ENCODE peak calls at places on chromosomes 12 and 14, in eight cellular contexts. M is kidney, P is tibial artery, Q is fibroblast of lung, I is coronary artery, Z is hepatocyte, L is colonic mucosa, B is AG04449. O is an unnamed sample.

GRCh38 chr12:69828897-69829296 is 3.9 kb downstream of the MYRFL start:
- DNase-seq in M (no peak), P (no peak), Q (no peak), I (no peak), Z (no peak), L (no peak), B (no peak), O (no peak)

GRCh38 chr12:32307352-32307751 is 92.0 kb upstream of the FGD4 start:
- DNase-seq in M (no peak), P (no peak), Q (no peak), I (no peak), Z (no peak), L (no peak), B (no peak), O (no peak)

GRCh38 chr14:90256354-90257131 is at the start of gene PSMC1:
- DNase-seq in M (peak), P (peak), Q (peak), I (peak), Z (peak), L (peak), B (peak), O (peak)

GRCh38 chr12:65779946-65780345 is 44.3 kb upstream of the HMGA2 start:
- DNase-seq in M (no peak), P (no peak), Q (no peak), I (no peak), Z (no peak), L (no peak), B (no peak), O (no peak)

GRCh38 chr12:19273482-19274330 is 144.2 kb downstream of the PLEKHA5 start:
- DNase-seq in M (peak), P (peak), Q (peak), I (no peak), Z (peak), L (peak), B (peak), O (peak)

GRCh38 chr12:50099302-50100008 is 4.4 kb upstream of the GPD1 start:
- DNase-seq in M (no peak), P (no peak), Q (no peak), I (no peak), Z (no peak), L (no peak), B (no peak), O (peak)

GRCh38 chr12:17511369-17511768 is 578.6 kb downstream of the RERGL start:
- DNase-seq in M (no peak), P (no peak), Q (no peak), I (no peak), Z (no peak), L (no peak), B (no peak), O (no peak)

GRCh38 chr12:125220404-125221273 is 155.4 kb downstream of the AACS start:
- DNase-seq in M (no peak), P (no peak), Q (no peak), I (no peak), Z (no peak), L (no peak), B (no peak), O (no peak)

GRCh38 chr12:121214171-121214777 is 4.3 kb downstream of the P2RX4 start:
- DNase-seq in M (no peak), P (no peak), Q (peak), I (no peak), Z (peak), L (no peak), B (no peak), O (peak)

GRCh38 chr12:116524964-116525379 is 34.2 kb upstream of the MAP1LC3B2 start:
- DNase-seq in M (peak), P (no peak), Q (peak), I (no peak), Z (no peak), L (no peak), B (no peak), O (peak)

GRCh38 chr12:26651566-26652188 is 181.3 kb downstream of the ITPR2 start:
- DNase-seq in M (no peak), P (no peak), Q (peak), I (no peak), Z (peak), L (peak), B (no peak), O (peak)

GRCh38 chr14:94004015-94004414 is 6.9 kb downstream of the CCDC197 start:
- DNase-seq in M (no peak), P (no peak), Q (no peak), I (no peak), Z (no peak), L (no peak), B (no peak), O (no peak)

GRCh38 chr14:93007225-93007997 is 84.5 kb downstream of the CHGA start:
- DNase-seq in M (peak), P (peak), Q (peak), I (peak), Z (no peak), L (peak), B (no peak), O (peak)

GRCh38 chr14:60514378-60515243 is 5.7 kb downstream of the SIX6 start:
- DNase-seq in M (no peak), P (peak), Q (peak), I (no peak), Z (peak), L (no peak), B (no peak), O (no peak)

GRCh38 chr14:60512952-60513554 is 4.1 kb downstream of the SIX6 start:
- DNase-seq in M (no peak), P (no peak), Q (no peak), I (no peak), Z (no peak), L (no peak), B (no peak), O (no peak)

GRCh38 chr14:60515696-60516284 is 6.8 kb downstream of the SIX6 start:
- DNase-seq in M (no peak), P (no peak), Q (no peak), I (no peak), Z (no peak), L (no peak), B (no peak), O (no peak)

GRCh38 chr14:60510976-60511599 is 2.1 kb downstream of the SIX6 start:
- DNase-seq in M (no peak), P (no peak), Q (no peak), I (no peak), Z (no peak), L (no peak), B (no peak), O (no peak)

DNA sequence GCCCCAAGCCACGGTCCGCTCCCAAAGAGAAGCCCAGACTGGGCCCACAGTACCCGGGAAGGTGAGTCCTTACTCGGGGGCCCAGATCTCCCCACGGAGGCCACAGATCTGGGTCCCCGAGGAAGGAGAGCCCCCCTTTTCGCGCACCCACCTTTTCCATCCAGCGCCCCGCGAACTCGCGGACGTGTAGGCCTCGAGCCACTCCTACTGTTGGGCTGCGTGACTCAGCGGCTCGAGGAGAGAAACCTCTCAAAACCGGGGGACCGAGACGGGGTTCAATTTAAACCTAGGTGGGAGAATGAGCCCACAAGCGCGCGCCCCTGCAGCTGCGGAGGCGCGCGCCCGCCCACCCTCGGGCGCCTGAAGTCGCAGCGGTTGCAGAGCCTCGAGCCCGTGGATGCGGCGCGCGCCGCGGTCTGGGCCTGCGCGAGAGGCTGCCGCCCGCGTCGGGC is 6.3 kb downstream of the SIX6 start:
- DNase-seq in M (no peak), P (no peak), Q (no peak), I (no peak), Z (peak), L (no peak), B (no peak), O (no peak)
- H3K4me3 ChIP-seq in M (no peak), P (peak), Q (no peak), I (peak), Z (peak), L (peak), B (no peak), O (no peak)

DNA sequence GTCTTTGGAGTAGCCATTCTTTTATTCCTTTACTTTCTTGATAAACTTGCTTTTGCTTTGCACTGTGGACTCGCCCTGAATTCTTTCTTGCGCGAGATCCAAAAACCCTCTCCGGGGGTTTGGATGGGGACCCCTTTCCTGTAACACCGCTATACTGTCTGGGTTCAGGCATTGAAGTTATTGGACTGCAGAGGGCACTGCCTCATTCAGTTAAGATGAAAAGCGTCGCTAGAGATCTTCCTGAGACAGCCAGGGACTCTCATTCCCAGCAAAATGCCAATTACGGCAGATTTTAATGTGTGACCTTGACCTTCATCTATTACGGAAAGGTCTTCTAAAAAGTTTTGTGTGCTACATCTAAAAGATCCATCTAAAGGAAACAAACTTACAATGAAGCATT is 17.3 kb upstream of the RIMKLB start:
- DNase-seq in M (no peak), P (no peak), Q (no peak), I (no peak), Z (no peak), L (no peak), B (no peak), O (no peak)
- TF ChIP-seq CTCF in M (no peak), P (no peak), Q (peak), I (no peak), Z (no peak), L (no peak), B (no peak), O (peak)

DNA sequence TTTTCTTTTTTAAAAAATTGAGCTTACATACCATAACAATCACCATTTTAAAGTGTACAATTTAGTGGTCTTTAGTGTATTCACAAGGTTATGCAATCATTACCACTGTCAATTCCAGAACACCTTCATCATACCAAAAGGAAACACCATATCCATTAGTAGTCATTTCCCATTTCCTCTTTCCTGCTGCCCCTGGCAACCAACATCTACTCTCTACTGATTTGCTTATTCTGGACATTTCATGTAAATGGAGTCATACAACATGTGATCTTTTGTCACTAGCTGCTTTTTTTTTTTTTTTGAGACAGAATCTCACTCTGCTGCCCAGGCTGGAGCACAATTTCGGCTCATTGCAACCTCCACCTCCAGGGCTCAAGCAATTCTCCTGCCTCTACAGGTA is 66.8 kb upstream of the CFL2 start:
- DNase-seq in M (no peak), P (no peak), Q (peak), I (no peak), Z (no peak), L (no peak), B (peak), O (peak)
- H3K4me3 ChIP-seq in M (no peak), P (no peak), Q (no peak), I (no peak), Z (no peak), L (no peak), B (no peak), O (no peak)

GRCh38 chr12:122297494-122297893 is 31.2 kb upstream of the VPS33A start:
- DNase-seq in M (no peak), P (no peak), Q (no peak), I (no peak), Z (no peak), L (no peak), B (no peak), O (no peak)
- TF ChIP-seq CTCF in M (no peak), P (no peak), Q (no peak), I (no peak), Z (no peak), L (no peak), B (no peak), O (no peak)

GRCh38 chr12:52018448-52019122 is 11.8 kb downstream of the TAMALIN start:
- DNase-seq in M (no peak), P (no peak), Q (no peak), I (peak), Z (no peak), L (no peak), B (no peak), O (no peak)
- H3K4me3 ChIP-seq in M (no peak), P (no peak), Q (no peak), I (no peak), Z (no peak), L (no peak), B (no peak), O (no peak)

DNA sequence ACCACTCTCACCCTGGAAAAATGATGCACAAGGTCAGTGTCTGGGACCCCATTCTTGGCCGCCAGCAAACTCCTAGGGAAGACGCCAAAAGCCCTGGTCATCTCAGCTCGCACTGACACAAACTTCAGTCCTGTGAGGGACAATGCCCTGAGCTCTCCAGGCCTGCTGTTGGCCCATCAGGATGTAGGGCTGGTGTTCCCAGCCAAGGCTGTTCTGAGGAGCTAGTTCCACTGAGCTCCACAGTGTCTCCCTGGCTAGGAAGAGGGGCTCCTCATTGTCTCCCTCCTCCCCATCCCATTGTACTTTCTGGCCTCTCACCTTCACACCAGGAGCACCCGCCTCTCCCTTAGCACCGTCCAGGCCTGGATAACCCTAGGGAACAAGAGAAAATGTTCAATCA is 10.8 kb downstream of the COL2A1 start:
- DNase-seq in M (peak), P (no peak), Q (no peak), I (no peak), Z (no peak), L (no peak), B (no peak), O (no peak)
- TF ChIP-seq CTCF in M (no peak), P (no peak), Q (no peak), I (no peak), Z (no peak), L (no peak), B (no peak), O (no peak)

GRCh38 chr12:55739025-55739378 is 3.9 kb upstream of the GDF11 start:
- DNase-seq in M (no peak), P (no peak), Q (no peak), I (no peak), Z (no peak), L (no peak), B (no peak), O (no peak)
- H3K4me3 ChIP-seq in M (peak), P (peak), Q (no peak), I (no peak), Z (no peak), L (peak), B (no peak), O (no peak)

O was measured in AG10803.